ENCODE peak calls at places on chromosome 1, in ten cellular contexts. One of them, this sample, is unnamed.

GRCh38 chr1:110856410-110856809 is 16.5 kb upstream of the CD53 start:
- DNase-seq in progenitor cell of endocrine pancreas: no peak
- DNase-seq in OCI-LY7: no peak
- DNase-seq in NCI-H1105: no peak
- DNase-seq in HCEC 1CT: no peak
- DNase-seq in HFFc6: no peak
- DNase-seq in A549: no peak
- DNase-seq in NCI-H2081 treated with DMSO at 0.1 percent for 48 hours: no peak
- DNase-seq in ascending aorta: no peak
- DNase-seq in stimulated activated CD4-positive, alpha-beta T cell treated with anti-CD3 and anti-CD28 coated beads, Interleukin-15, amount 100 ng/mL, for 24 hours: no peak
- DNase-seq in this sample: no peak

GRCh38 chr1:2208309-2209239 is 14.0 kb upstream of the FAAP20 start:
- DNase-seq in progenitor cell of endocrine pancreas: no peak
- DNase-seq in HFFc6: peak
- DNase-seq in NCI-H1105: no peak
- DNase-seq in stimulated activated CD4-positive, alpha-beta T cell treated with anti-CD3 and anti-CD28 coated beads, Interleukin-15, amount 100 ng/mL, for 24 hours: no peak
- DNase-seq in NCI-H2081 treated with DMSO at 0.1 percent for 48 hours: no peak
- DNase-seq in A549: peak
- DNase-seq in OCI-LY7: no peak
- DNase-seq in ascending aorta: peak
- DNase-seq in HCEC 1CT: peak
- DNase-seq in this sample: no peak

GRCh38 chr1:18110598-18110939 is 3.0 kb downstream of the IGSF21 start:
- DNase-seq in stimulated activated CD4-positive, alpha-beta T cell treated with anti-CD3 and anti-CD28 coated beads, Interleukin-15, amount 100 ng/mL, for 24 hours: peak
- DNase-seq in NCI-H2081 treated with DMSO at 0.1 percent for 48 hours: no peak
- DNase-seq in A549: no peak
- DNase-seq in HCEC 1CT: no peak
- DNase-seq in OCI-LY7: no peak
- DNase-seq in HFFc6: no peak
- DNase-seq in ascending aorta: no peak
- DNase-seq in progenitor cell of endocrine pancreas: no peak
- DNase-seq in NCI-H1105: no peak
- DNase-seq in this sample: no peak

GRCh38 chr1:79188371-79188770 is 181.8 kb upstream of the ADGRL4 start:
- DNase-seq in ascending aorta: no peak
- DNase-seq in NCI-H2081 treated with DMSO at 0.1 percent for 48 hours: no peak
- DNase-seq in NCI-H1105: no peak
- DNase-seq in A549: no peak
- DNase-seq in OCI-LY7: no peak
- DNase-seq in HFFc6: peak
- DNase-seq in progenitor cell of endocrine pancreas: no peak
- DNase-seq in HCEC 1CT: peak
- DNase-seq in stimulated activated CD4-positive, alpha-beta T cell treated with anti-CD3 and anti-CD28 coated beads, Interleukin-15, amount 100 ng/mL, for 24 hours: no peak
- DNase-seq in this sample: no peak

GRCh38 chr1:192906334-192906733 is 97.5 kb downstream of the RGS2 start:
- DNase-seq in HCEC 1CT: no peak
- DNase-seq in HFFc6: no peak
- DNase-seq in progenitor cell of endocrine pancreas: no peak
- DNase-seq in A549: no peak
- DNase-seq in stimulated activated CD4-positive, alpha-beta T cell treated with anti-CD3 and anti-CD28 coated beads, Interleukin-15, amount 100 ng/mL, for 24 hours: no peak
- DNase-seq in NCI-H1105: no peak
- DNase-seq in ascending aorta: no peak
- DNase-seq in NCI-H2081 treated with DMSO at 0.1 percent for 48 hours: no peak
- DNase-seq in OCI-LY7: no peak
- DNase-seq in this sample: no peak

GRCh38 chr1:116409751-116410182 is 36.7 kb downstream of the ATP1A1 start:
- DNase-seq in ascending aorta: no peak
- DNase-seq in OCI-LY7: no peak
- DNase-seq in NCI-H2081 treated with DMSO at 0.1 percent for 48 hours: no peak
- DNase-seq in NCI-H1105: no peak
- DNase-seq in HFFc6: peak
- DNase-seq in HCEC 1CT: no peak
- DNase-seq in progenitor cell of endocrine pancreas: no peak
- DNase-seq in A549: no peak
- DNase-seq in stimulated activated CD4-positive, alpha-beta T cell treated with anti-CD3 and anti-CD28 coated beads, Interleukin-15, amount 100 ng/mL, for 24 hours: no peak
- DNase-seq in this sample: no peak

GRCh38 chr1:30790850-30791778 is 33.5 kb upstream of the LAPTM5 start:
- DNase-seq in OCI-LY7: peak
- DNase-seq in progenitor cell of endocrine pancreas: no peak
- DNase-seq in HFFc6: no peak
- DNase-seq in stimulated activated CD4-positive, alpha-beta T cell treated with anti-CD3 and anti-CD28 coated beads, Interleukin-15, amount 100 ng/mL, for 24 hours: no peak
- DNase-seq in NCI-H2081 treated with DMSO at 0.1 percent for 48 hours: no peak
- DNase-seq in NCI-H1105: no peak
- DNase-seq in HCEC 1CT: no peak
- DNase-seq in ascending aorta: no peak
- DNase-seq in A549: no peak
- DNase-seq in this sample: no peak

GRCh38 chr1:184283999-184284398 is 102.8 kb upstream of the C1orf21 start:
- DNase-seq in OCI-LY7: no peak
- DNase-seq in stimulated activated CD4-positive, alpha-beta T cell treated with anti-CD3 and anti-CD28 coated beads, Interleukin-15, amount 100 ng/mL, for 24 hours: no peak
- DNase-seq in A549: no peak
- DNase-seq in NCI-H1105: no peak
- DNase-seq in ascending aorta: no peak
- DNase-seq in progenitor cell of endocrine pancreas: no peak
- DNase-seq in NCI-H2081 treated with DMSO at 0.1 percent for 48 hours: no peak
- DNase-seq in HCEC 1CT: peak
- DNase-seq in HFFc6: peak
- DNase-seq in this sample: no peak

GRCh38 chr1:151472852-151473731 is 13.8 kb upstream of the POGZ start:
- DNase-seq in HCEC 1CT: peak
- DNase-seq in HFFc6: no peak
- DNase-seq in NCI-H1105: no peak
- DNase-seq in A549: no peak
- DNase-seq in ascending aorta: peak
- DNase-seq in progenitor cell of endocrine pancreas: peak
- DNase-seq in NCI-H2081 treated with DMSO at 0.1 percent for 48 hours: no peak
- DNase-seq in stimulated activated CD4-positive, alpha-beta T cell treated with anti-CD3 and anti-CD28 coated beads, Interleukin-15, amount 100 ng/mL, for 24 hours: peak
- DNase-seq in OCI-LY7: no peak
- DNase-seq in this sample: peak

This sample was measured in NCI-H2029 treated with DMSO at 0.1 percent for 48 hours.